ENCODE peak calls at places on chromosomes 6 and 20, in seven cellular contexts. One of them, this sample, is unnamed.

GRCh38 chr20:45016089-45016641 is 49.9 kb downstream of the STK4 start:
- DNase-seq in MM.1S: no peak
- DNase-seq in colonic mucosa: no peak
- DNase-seq in endothelial cell of umbilical vein: no peak
- DNase-seq in IMR-90: peak; percentile 11
- DNase-seq in mesendoderm: no peak
- DNase-seq in keratinocyte: no peak
- DNase-seq in this sample: peak; percentile 54

GRCh38 chr6:69038841-69039240 is 403.8 kb downstream of the ADGRB3 start:
- DNase-seq in MM.1S: no peak
- DNase-seq in colonic mucosa: no peak
- DNase-seq in endothelial cell of umbilical vein: no peak
- DNase-seq in IMR-90: no peak
- DNase-seq in mesendoderm: no peak
- DNase-seq in keratinocyte: no peak
- DNase-seq in this sample: no peak

GRCh38 chr6:27834384-27834783 is 77.8 kb downstream of the OR2B2 start:
- DNase-seq in MM.1S: no peak
- DNase-seq in colonic mucosa: no peak
- DNase-seq in endothelial cell of umbilical vein: no peak
- DNase-seq in IMR-90: no peak
- DNase-seq in mesendoderm: no peak
- DNase-seq in keratinocyte: no peak
- DNase-seq in this sample: no peak

GRCh38 chr6:35512740-35513139 is at the start of gene TULP1:
- DNase-seq in MM.1S: no peak
- DNase-seq in colonic mucosa: no peak
- DNase-seq in endothelial cell of umbilical vein: no peak
- DNase-seq in IMR-90: no peak
- DNase-seq in mesendoderm: no peak
- DNase-seq in keratinocyte: no peak
- DNase-seq in this sample: no peak

GRCh38 chr6:28258877-28259777 is at the start of gene NKAPL:
- DNase-seq in MM.1S: peak; percentile 19
- DNase-seq in colonic mucosa: peak; percentile 45
- DNase-seq in endothelial cell of umbilical vein: peak; percentile 46
- DNase-seq in IMR-90: peak; percentile 46
- DNase-seq in mesendoderm: no peak
- DNase-seq in keratinocyte: no peak
- DNase-seq in this sample: peak; percentile 72

GRCh38 chr6:137853569-137854213 is 13.4 kb upstream of the TNFAIP3 start:
- DNase-seq in MM.1S: no peak
- DNase-seq in colonic mucosa: no peak
- DNase-seq in endothelial cell of umbilical vein: peak; percentile 82
- DNase-seq in IMR-90: peak; percentile 88
- DNase-seq in mesendoderm: no peak
- DNase-seq in keratinocyte: no peak
- DNase-seq in this sample: no peak

GRCh38 chr20:59599941-59600340 is 4.4 kb upstream of the PHACTR3 start:
- DNase-seq in MM.1S: no peak
- DNase-seq in colonic mucosa: no peak
- DNase-seq in endothelial cell of umbilical vein: no peak
- DNase-seq in IMR-90: no peak
- DNase-seq in mesendoderm: no peak
- DNase-seq in keratinocyte: no peak
- DNase-seq in this sample: no peak

GRCh38 chr6:70874181-70874913 is 82.5 kb downstream of the B3GAT2 start:
- DNase-seq in MM.1S: no peak
- DNase-seq in colonic mucosa: no peak
- DNase-seq in endothelial cell of umbilical vein: no peak
- DNase-seq in IMR-90: no peak
- DNase-seq in mesendoderm: peak; percentile 25
- DNase-seq in keratinocyte: no peak
- DNase-seq in this sample: peak; percentile 56

GRCh38 chr6:6004147-6004995 is 2.4 kb downstream of the NRN1 start:
- DNase-seq in MM.1S: no peak
- DNase-seq in colonic mucosa: no peak
- DNase-seq in endothelial cell of umbilical vein: peak; percentile 61
- DNase-seq in IMR-90: no peak
- DNase-seq in mesendoderm: peak; percentile 33
- DNase-seq in keratinocyte: no peak
- DNase-seq in this sample: no peak

GRCh38 chr6:44580901-44581300 is 193.4 kb downstream of the CDC5L start:
- DNase-seq in MM.1S: no peak
- DNase-seq in colonic mucosa: peak; percentile 1
- DNase-seq in endothelial cell of umbilical vein: no peak
- DNase-seq in IMR-90: peak; percentile 74
- DNase-seq in mesendoderm: no peak
- DNase-seq in keratinocyte: no peak
- DNase-seq in this sample: peak; percentile 59

GRCh38 chr6:157831018-157831369 is 7.9 kb downstream of the SNX9 start:
- DNase-seq in MM.1S: no peak
- DNase-seq in colonic mucosa: no peak
- DNase-seq in endothelial cell of umbilical vein: peak; percentile 23
- DNase-seq in IMR-90: no peak
- DNase-seq in mesendoderm: no peak
- DNase-seq in keratinocyte: no peak
- DNase-seq in this sample: no peak

GRCh38 chr20:47521059-47521808 is 19.5 kb downstream of the NCOA3 start:
- DNase-seq in MM.1S: no peak
- DNase-seq in colonic mucosa: no peak
- DNase-seq in endothelial cell of umbilical vein: no peak
- DNase-seq in IMR-90: no peak
- DNase-seq in mesendoderm: peak; percentile 31
- DNase-seq in keratinocyte: no peak
- DNase-seq in this sample: no peak

GRCh38 chr20:32343438-32343837 is 14.7 kb upstream of the ASXL1 start:
- DNase-seq in MM.1S: no peak
- DNase-seq in colonic mucosa: no peak
- DNase-seq in endothelial cell of umbilical vein: no peak
- DNase-seq in IMR-90: peak; percentile 85
- DNase-seq in mesendoderm: no peak
- DNase-seq in keratinocyte: no peak
- DNase-seq in this sample: peak; percentile 51

GRCh38 chr6:148086843-148087242 is 255.8 kb upstream of the SASH1 start:
- DNase-seq in MM.1S: no peak
- DNase-seq in colonic mucosa: no peak
- DNase-seq in endothelial cell of umbilical vein: no peak
- DNase-seq in IMR-90: no peak
- DNase-seq in mesendoderm: no peak
- DNase-seq in keratinocyte: no peak
- DNase-seq in this sample: no peak

GRCh38 chr20:47688385-47689381 is 96.6 kb downstream of the SULF2 start:
- DNase-seq in MM.1S: no peak
- DNase-seq in colonic mucosa: no peak
- DNase-seq in endothelial cell of umbilical vein: no peak
- DNase-seq in IMR-90: peak; percentile 15
- DNase-seq in mesendoderm: peak; percentile 68
- DNase-seq in keratinocyte: no peak
- DNase-seq in this sample: no peak

GRCh38 chr6:67112120-67112519 is 1405.1 kb upstream of the EYS start:
- DNase-seq in MM.1S: no peak
- DNase-seq in colonic mucosa: no peak
- DNase-seq in endothelial cell of umbilical vein: no peak
- DNase-seq in IMR-90: no peak
- DNase-seq in mesendoderm: peak; percentile 6
- DNase-seq in keratinocyte: no peak
- DNase-seq in this sample: no peak

GRCh38 chr6:96898241-96898851 is 655 bp upstream of the NDUFAF4 start:
- DNase-seq in MM.1S: no peak
- DNase-seq in colonic mucosa: no peak
- DNase-seq in endothelial cell of umbilical vein: peak; percentile 62
- DNase-seq in IMR-90: peak; percentile 34
- DNase-seq in mesendoderm: peak; percentile 37
- DNase-seq in keratinocyte: no peak
- DNase-seq in this sample: peak; percentile 69

GRCh38 chr20:53736757-53737403 is 143.2 kb upstream of the ZNF217 start:
- DNase-seq in MM.1S: peak; percentile 52
- DNase-seq in colonic mucosa: no peak
- DNase-seq in endothelial cell of umbilical vein: peak; percentile 14
- DNase-seq in IMR-90: peak; percentile 49
- DNase-seq in mesendoderm: no peak
- DNase-seq in keratinocyte: no peak
- DNase-seq in this sample: peak; percentile 77

GRCh38 chr20:48599106-48599747 is 228.6 kb downstream of the PREX1 start:
- DNase-seq in MM.1S: no peak
- DNase-seq in colonic mucosa: no peak
- DNase-seq in endothelial cell of umbilical vein: no peak
- DNase-seq in IMR-90: no peak
- DNase-seq in mesendoderm: no peak
- DNase-seq in keratinocyte: no peak
- DNase-seq in this sample: no peak

GRCh38 chr6:109770779-109771178 is 79.7 kb downstream of the FIG4 start:
- DNase-seq in MM.1S: no peak
- DNase-seq in colonic mucosa: no peak
- DNase-seq in endothelial cell of umbilical vein: no peak
- DNase-seq in IMR-90: no peak
- DNase-seq in mesendoderm: peak; percentile 72
- DNase-seq in keratinocyte: no peak
- DNase-seq in this sample: no peak

GRCh38 chr6:15550724-15551123 is 112.1 kb downstream of the DTNBP1 start:
- DNase-seq in MM.1S: no peak
- DNase-seq in colonic mucosa: no peak
- DNase-seq in endothelial cell of umbilical vein: no peak
- DNase-seq in IMR-90: no peak
- DNase-seq in mesendoderm: no peak
- DNase-seq in keratinocyte: no peak
- DNase-seq in this sample: no peak

GRCh38 chr6:130473886-130474285 is 108.1 kb downstream of the TMEM200A start:
- DNase-seq in MM.1S: no peak
- DNase-seq in colonic mucosa: no peak
- DNase-seq in endothelial cell of umbilical vein: no peak
- DNase-seq in IMR-90: peak; percentile 69
- DNase-seq in mesendoderm: no peak
- DNase-seq in keratinocyte: peak; percentile 92
- DNase-seq in this sample: peak; percentile 44

GRCh38 chr6:156781882-156782631 is 4.9 kb downstream of the ARID1B start:
- DNase-seq in MM.1S: no peak
- DNase-seq in colonic mucosa: no peak
- DNase-seq in endothelial cell of umbilical vein: peak; percentile 54
- DNase-seq in IMR-90: no peak
- DNase-seq in mesendoderm: no peak
- DNase-seq in keratinocyte: no peak
- DNase-seq in this sample: peak; percentile 60
- H3K4me1 ChIP-seq in MM.1S: no peaks in the 10 kb centered on the region
- H3K4me1 ChIP-seq in colonic mucosa: no peaks in the 10 kb centered on the region
- H3K4me1 ChIP-seq in endothelial cell of umbilical vein: peaks cover 32% of the 10 kb centered on the region
- H3K4me1 ChIP-seq in IMR-90: peaks cover 3% of the 10 kb centered on the region
- H3K4me1 ChIP-seq in mesendoderm: no peaks in the 10 kb centered on the region
- H3K4me1 ChIP-seq in keratinocyte: peaks cover 13% of the 10 kb centered on the region
- H3K4me1 ChIP-seq in this sample: peaks cover 41% of the 10 kb centered on the region

GRCh38 chr20:25533920-25534700 is 51.2 kb downstream of the NINL start:
- DNase-seq in MM.1S: no peak
- DNase-seq in colonic mucosa: no peak
- DNase-seq in endothelial cell of umbilical vein: peak; percentile 44
- DNase-seq in IMR-90: no peak
- DNase-seq in mesendoderm: no peak
- DNase-seq in keratinocyte: no peak
- DNase-seq in this sample: no peak
- H3K9ac ChIP-seq in MM.1S: no peak overlapping the region
- H3K9ac ChIP-seq in colonic mucosa: no peak overlapping the region
- H3K9ac ChIP-seq in endothelial cell of umbilical vein: no peak overlapping the region
- H3K9ac ChIP-seq in IMR-90: no peak overlapping the region
- H3K9ac ChIP-seq in mesendoderm: no peak overlapping the region
- H3K9ac ChIP-seq in keratinocyte: no peak overlapping the region
- H3K9ac ChIP-seq in this sample: no peak overlapping the region

GRCh38 chr6:134168580-134169223 is 116.3 kb upstream of the SLC2A12 start:
- DNase-seq in MM.1S: no peak
- DNase-seq in colonic mucosa: no peak
- DNase-seq in endothelial cell of umbilical vein: no peak
- DNase-seq in IMR-90: peak; percentile 61
- DNase-seq in mesendoderm: no peak
- DNase-seq in keratinocyte: no peak
- DNase-seq in this sample: no peak
- H3K4me3 ChIP-seq in MM.1S: no peak overlapping the region
- H3K4me3 ChIP-seq in colonic mucosa: no peak overlapping the region
- H3K4me3 ChIP-seq in endothelial cell of umbilical vein: no peak overlapping the region
- H3K4me3 ChIP-seq in IMR-90: no peak overlapping the region
- H3K4me3 ChIP-seq in mesendoderm: no peak overlapping the region
- H3K4me3 ChIP-seq in keratinocyte: no peak overlapping the region
- H3K4me3 ChIP-seq in this sample: no peak overlapping the region

GRCh38 chr6:37171141-37171969 is 1.4 kb downstream of the PIM1 start:
- DNase-seq in MM.1S: peak; percentile 26
- DNase-seq in colonic mucosa: peak; percentile 67
- DNase-seq in endothelial cell of umbilical vein: peak; percentile 48
- DNase-seq in IMR-90: peak; percentile 51
- DNase-seq in mesendoderm: peak; percentile 42
- DNase-seq in keratinocyte: no peak
- DNase-seq in this sample: peak; percentile 65

GRCh38 chr6:37169458-37170272 is at the start of gene PIM1:
- DNase-seq in MM.1S: peak; percentile 97
- DNase-seq in colonic mucosa: peak; percentile 100
- DNase-seq in endothelial cell of umbilical vein: peak; percentile 97
- DNase-seq in IMR-90: peak; percentile 95
- DNase-seq in mesendoderm: peak; percentile 99
- DNase-seq in keratinocyte: peak; percentile 63
- DNase-seq in this sample: peak; percentile 99

GRCh38 chr6:37168163-37168758 is 1.7 kb upstream of the PIM1 start:
- DNase-seq in MM.1S: no peak
- DNase-seq in colonic mucosa: no peak
- DNase-seq in endothelial cell of umbilical vein: no peak
- DNase-seq in IMR-90: no peak
- DNase-seq in mesendoderm: peak; percentile 27
- DNase-seq in keratinocyte: no peak
- DNase-seq in this sample: no peak

GRCh38 chr6:37170273-37171140 is 555 bp downstream of the PIM1 start:
- DNase-seq in MM.1S: peak; percentile 44
- DNase-seq in colonic mucosa: peak; percentile 53
- DNase-seq in endothelial cell of umbilical vein: peak; percentile 45
- DNase-seq in IMR-90: peak; percentile 28
- DNase-seq in mesendoderm: peak; percentile 79
- DNase-seq in keratinocyte: no peak
- DNase-seq in this sample: peak; percentile 57

GRCh38 chr6:37168809-37169457 is 1.0 kb upstream of the PIM1 start:
- DNase-seq in MM.1S: no peak
- DNase-seq in colonic mucosa: no peak
- DNase-seq in endothelial cell of umbilical vein: no peak
- DNase-seq in IMR-90: no peak
- DNase-seq in mesendoderm: peak; percentile 89
- DNase-seq in keratinocyte: no peak
- DNase-seq in this sample: peak; percentile 88
- H3K4me1 ChIP-seq in MM.1S: peaks cover 25% of the 10 kb centered on the region
- H3K4me1 ChIP-seq in colonic mucosa: no peaks in the 10 kb centered on the region
- H3K4me1 ChIP-seq in endothelial cell of umbilical vein: peaks cover 22% of the 10 kb centered on the region
- H3K4me1 ChIP-seq in IMR-90: peaks cover 7% of the 10 kb centered on the region
- H3K4me1 ChIP-seq in mesendoderm: peaks cover 4% of the 10 kb centered on the region
- H3K4me1 ChIP-seq in keratinocyte: peaks cover 15% of the 10 kb centered on the region
- H3K4me1 ChIP-seq in this sample: peaks cover 31% of the 10 kb centered on the region

This sample was measured in adipocyte.